ENCODE peak calls at places on chromosomes 5 and 9, in six cellular contexts. Y, P, U, X, T and J are unnamed samples.

GRCh38 chr5:26757941-26758340 is 280.4 kb downstream of the CDH9 start:
- DNase-seq in U (no peak), Y (no peak), P (no peak), T (no peak), X (no peak), J (no peak)

GRCh38 chr5:168552146-168552545 is 23.0 kb downstream of the FBLL1 start:
- DNase-seq in T (peak; percentile 77), P (peak; percentile 96), U (no peak), Y (no peak), X (peak; percentile 98), J (peak; percentile 82)

GRCh38 chr9:123749580-123750202 is 180.2 kb downstream of the DENND1A start:
- DNase-seq in U (no peak), T (no peak), Y (no peak), X (no peak), P (peak; percentile 44), J (peak; percentile 33)

GRCh38 chr5:86500947-86501346 is 116.8 kb upstream of the COX7C start:
- DNase-seq in T (no peak), P (no peak), X (no peak), Y (no peak), U (no peak), J (no peak)

GRCh38 chr5:134541736-134542376 is 16.4 kb downstream of the JADE2 start:
- DNase-seq in U (peak; percentile 75), X (peak; percentile 75), P (no peak), T (no peak), Y (no peak), J (peak; percentile 73)

GRCh38 chr5:142699105-142699720 is 13.3 kb upstream of the FGF1 start:
- DNase-seq in U (peak; percentile 88), P (peak; percentile 59), T (peak; percentile 84), X (peak; percentile 90), Y (peak; percentile 89), J (peak; percentile 84)

GRCh38 chr9:112028242-112029221 is 131.9 kb downstream of the UGCG start:
- DNase-seq in Y (no peak), T (no peak), X (no peak), U (no peak), P (no peak), J (no peak)

GRCh38 chr5:77358566-77359205 is 133.4 kb downstream of the WDR41 start:
- DNase-seq in P (peak; percentile 54), T (peak; percentile 21), U (no peak), Y (no peak), X (peak; percentile 46), J (peak; percentile 91)

GRCh38 chr5:178278358-178279023 is 45.9 kb upstream of the PHYKPL start:
- DNase-seq in X (no peak), Y (no peak), T (no peak), U (no peak), P (no peak), J (no peak)

GRCh38 chr5:180618487-180618829 is 27.2 kb upstream of the SCGB3A1 start:
- DNase-seq in P (no peak), X (no peak), Y (no peak), T (no peak), U (no peak), J (no peak)

GRCh38 chr5:180621311-180621710 is 28.1 kb downstream of the FLT4 start:
- DNase-seq in X (no peak), Y (no peak), T (no peak), U (no peak), P (no peak), J (no peak)

GRCh38 chr5:180619563-180619915 is 28.2 kb upstream of the SCGB3A1 start:
- DNase-seq in X (no peak), T (no peak), P (no peak), Y (no peak), U (no peak), J (no peak)

GRCh38 chr5:180620014-180620413 is 28.7 kb upstream of the SCGB3A1 start:
- DNase-seq in X (no peak), Y (no peak), T (no peak), U (no peak), P (no peak), J (no peak)

GRCh38 chr5:180618830-180619562 is 27.7 kb upstream of the SCGB3A1 start:
- DNase-seq in P (peak; percentile 63), T (no peak), X (peak; percentile 48), Y (no peak), U (no peak), J (peak; percentile 53)
- H3K4me3 ChIP-seq in P (peak overlapping the region; percentile 31), T (peak overlapping the region; percentile 28), X (peak overlapping the region; percentile 13), Y (peak overlapping the region; percentile 31), U (peak overlapping the region; percentile 30), J (peak overlapping the region; percentile 37)

DNA sequence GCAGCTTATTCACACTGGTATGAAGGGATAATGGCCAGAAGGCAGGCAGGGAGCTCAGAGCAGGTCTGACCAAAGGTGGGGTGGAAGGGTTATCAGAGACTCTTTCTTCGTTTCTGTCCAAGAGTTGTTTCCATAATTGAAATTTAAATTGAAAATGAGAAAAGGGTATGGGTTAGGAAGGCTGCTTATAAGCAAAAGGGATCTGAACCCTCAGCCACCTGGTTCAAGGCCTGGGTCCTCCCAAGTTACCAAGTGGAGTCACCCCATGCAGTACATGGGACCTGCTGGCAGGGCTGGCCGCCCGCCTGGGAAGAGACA is 17.8 kb downstream of the EEIG1 start:
- DNase-seq in Y (no peak), T (no peak), X (no peak), P (no peak), U (no peak), J (no peak)
- TF ChIP-seq CTCF in Y (no peak), T (no peak), X (no peak), P (no peak), U (no peak), J (no peak)

GRCh38 chr5:163915481-163915961 is 410.1 kb downstream of the MAT2B start:
- DNase-seq in T (no peak), U (peak; percentile 50), P (peak; percentile 59), Y (no peak), X (peak; percentile 10), J (peak; percentile 36)
- H3K4me3 ChIP-seq in T (no peak overlapping the region), U (no peak overlapping the region), P (no peak overlapping the region), Y (no peak overlapping the region), X (no peak overlapping the region), J (no peak overlapping the region)

GRCh38 chr5:85441138-85441537 is 1056.5 kb upstream of the EDIL3 start:
- DNase-seq in Y (no peak), P (no peak), U (no peak), T (no peak), X (peak; percentile 1), J (no peak)

DNA sequence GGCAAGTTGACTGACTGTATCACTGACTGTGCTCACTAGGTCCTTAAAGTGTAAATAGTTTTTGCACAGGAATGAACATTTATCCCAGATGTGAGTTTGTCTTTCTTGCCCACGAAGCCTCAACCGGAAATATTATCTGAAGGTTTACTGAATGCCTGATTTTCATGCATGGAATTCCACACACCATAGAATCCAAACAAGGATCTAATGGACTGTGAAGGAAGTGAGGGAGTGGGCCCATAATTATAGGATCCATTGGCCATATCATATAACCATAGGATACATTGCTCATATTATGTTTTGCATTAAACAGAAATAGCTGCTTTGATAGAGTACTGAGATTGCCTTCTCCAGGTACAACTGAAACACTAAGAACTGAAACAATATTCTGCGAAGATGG is 1057.2 kb upstream of the EDIL3 start:
- DNase-seq in T (no peak), Y (no peak), U (no peak), X (no peak), P (no peak), J (no peak)
- TF ChIP-seq CTCF in T (no peak), Y (no peak), U (no peak), X (no peak), P (no peak), J (no peak)

DNA sequence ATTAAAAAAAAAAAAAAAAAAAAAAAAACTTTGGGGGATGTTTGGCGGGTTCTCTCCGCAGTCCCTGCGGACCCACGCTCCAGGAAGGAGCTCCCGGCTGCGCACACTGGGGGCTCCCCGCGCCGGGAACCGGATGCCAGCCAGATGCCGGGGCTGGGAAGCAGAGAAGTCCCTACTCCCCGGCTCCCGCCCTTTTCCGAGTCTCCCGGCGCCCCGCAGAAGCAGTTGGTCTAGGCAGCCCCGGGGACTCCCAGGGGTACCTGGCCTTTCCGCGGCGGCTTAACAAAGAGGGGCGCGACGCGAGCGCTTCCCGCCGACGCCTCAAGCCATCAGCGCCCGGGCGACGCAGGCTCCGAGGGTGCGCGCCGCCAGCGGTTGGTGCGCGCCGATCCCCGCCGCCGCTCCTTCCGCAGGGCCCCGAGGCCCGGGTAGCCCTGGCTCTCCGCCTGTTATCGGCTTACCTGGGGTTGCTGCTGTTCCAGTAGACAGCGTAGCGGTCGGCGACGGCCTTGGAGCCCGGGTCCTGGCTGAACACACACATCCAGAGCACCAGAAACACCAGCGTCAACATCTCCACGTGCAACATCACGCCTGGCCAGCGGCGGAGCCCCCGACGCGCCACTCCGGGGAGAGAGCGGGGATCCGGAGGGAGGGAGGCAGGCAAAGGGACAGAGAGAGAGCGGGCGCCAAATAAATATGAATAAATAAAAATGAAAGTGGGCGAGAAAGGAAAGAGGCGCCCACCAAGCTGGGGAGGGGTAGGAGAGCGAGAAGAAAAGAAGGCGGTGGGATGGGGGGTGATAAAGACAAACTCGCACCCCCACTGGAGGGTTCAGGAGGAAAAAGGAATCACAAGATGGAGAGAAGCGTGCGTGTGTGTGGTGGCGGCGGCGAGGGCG is 460 bp downstream of the EFNA5 start:
- DNase-seq in X (peak; percentile 47), Y (peak; percentile 23), P (peak; percentile 53), U (peak; percentile 68), T (no peak), J (peak; percentile 28)
- H3K4me3 ChIP-seq in X (peak overlapping the region; percentile 88), Y (peak overlapping the region; percentile 60), P (peak overlapping the region; percentile 71), U (peak overlapping the region; percentile 63), T (peak overlapping the region; percentile 27), J (peak overlapping the region; percentile 59)

GRCh38 chr9:121440265-121440664 is 59.4 kb downstream of the GGTA1 start:
- DNase-seq in U (no peak), T (no peak), Y (no peak), P (no peak), X (peak; percentile 45), J (peak; percentile 32)
- TF ChIP-seq CTCF in U (peak; percentile 17), T (peak; percentile 17), Y (peak; percentile 42), P (peak; percentile 38), X (peak; percentile 37), J (peak; percentile 45)

DNA sequence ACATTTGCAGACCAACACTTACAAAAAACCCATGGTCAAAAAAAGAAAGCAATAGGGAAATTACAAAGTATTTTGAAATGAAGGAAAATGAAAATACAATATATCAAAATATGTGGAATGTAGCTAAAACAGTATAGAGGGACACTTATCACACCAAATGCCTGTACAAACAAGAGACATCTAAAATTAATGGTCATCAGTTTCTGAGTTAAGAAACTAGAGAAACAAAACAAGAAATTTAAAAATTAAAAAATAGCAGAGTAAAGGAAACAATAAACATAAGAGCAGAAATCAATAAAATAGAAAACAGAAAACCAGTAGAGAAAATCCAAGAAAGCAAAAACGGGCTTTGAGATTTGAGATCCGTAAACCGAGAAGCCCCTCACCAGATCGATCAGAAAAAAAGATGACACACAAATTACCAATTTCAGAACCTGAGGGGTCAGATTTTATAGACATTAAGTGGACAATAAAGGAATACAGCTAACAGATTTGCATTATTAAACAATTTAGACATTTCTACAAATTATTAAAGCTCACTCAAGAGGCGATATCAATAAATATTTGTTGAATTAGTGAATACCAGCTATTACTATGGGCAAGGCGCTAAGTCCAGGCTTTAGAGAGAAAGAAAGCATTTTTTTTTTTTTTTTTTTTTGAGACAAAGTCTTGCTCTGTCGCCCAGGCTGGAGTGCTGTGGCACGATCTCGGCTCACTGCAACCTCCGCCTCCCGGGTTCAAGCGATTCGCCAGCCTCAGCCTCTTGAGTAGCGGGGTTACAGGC is 1.0 kb upstream of the TENT2 start:
- DNase-seq in T (no peak), X (no peak), U (no peak), P (no peak), Y (no peak), J (no peak)
- H3K4me3 ChIP-seq in T (peak overlapping the region; percentile 98), X (peak overlapping the region; percentile 41), U (peak overlapping the region; percentile 92), P (peak overlapping the region; percentile 57), Y (peak overlapping the region; percentile 89), J (peak overlapping the region; percentile 54)